ENCODE peak calls at places on chromosomes 2 and 18, in five cellular contexts. One of them, this sample, is unnamed. For H3K36me3, the result is how much of the 10 kb centered on the place peaks cover.

GRCh38 chr18:34970106-34970505 is 71.1 kb upstream of the MAPRE2 start:
- DNase-seq in endothelial cell of umbilical vein: no peak
- DNase-seq in aorta: no peak
- DNase-seq in CD8-positive, alpha-beta memory T cell: no peak
- DNase-seq in K562: no peak
- DNase-seq in this sample: no peak

GRCh38 chr2:239935789-239936758 is 89.1 kb downstream of the NDUFA10 start:
- DNase-seq in endothelial cell of umbilical vein: no peak
- DNase-seq in aorta: peak
- DNase-seq in CD8-positive, alpha-beta memory T cell: no peak
- DNase-seq in K562: no peak
- DNase-seq in this sample: no peak

GRCh38 chr2:132941296-132942020 is 271.5 kb upstream of the LYPD1 start:
- DNase-seq in endothelial cell of umbilical vein: no peak
- DNase-seq in aorta: no peak
- DNase-seq in CD8-positive, alpha-beta memory T cell: no peak
- DNase-seq in K562: no peak
- DNase-seq in this sample: no peak

GRCh38 chr2:238489431-238489830 is 62.7 kb downstream of the ASB1 start:
- DNase-seq in endothelial cell of umbilical vein: no peak
- DNase-seq in aorta: no peak
- DNase-seq in CD8-positive, alpha-beta memory T cell: no peak
- DNase-seq in K562: no peak
- DNase-seq in this sample: no peak

GRCh38 chr18:61474918-61475317 is 141.7 kb downstream of the CDH20 start:
- DNase-seq in endothelial cell of umbilical vein: no peak
- DNase-seq in aorta: no peak
- DNase-seq in CD8-positive, alpha-beta memory T cell: no peak
- DNase-seq in K562: no peak
- DNase-seq in this sample: no peak

GRCh38 chr2:953408-953807 is 2.8 kb downstream of the SNTG2 start:
- DNase-seq in endothelial cell of umbilical vein: no peak
- DNase-seq in aorta: no peak
- DNase-seq in CD8-positive, alpha-beta memory T cell: no peak
- DNase-seq in K562: no peak
- DNase-seq in this sample: no peak

GRCh38 chr2:16406497-16406896 is 259.1 kb downstream of the CYRIA start:
- DNase-seq in endothelial cell of umbilical vein: no peak
- DNase-seq in aorta: no peak
- DNase-seq in CD8-positive, alpha-beta memory T cell: no peak
- DNase-seq in K562: no peak
- DNase-seq in this sample: no peak

GRCh38 chr2:101704046-101704466 is 6.5 kb downstream of the MAP4K4 start:
- DNase-seq in endothelial cell of umbilical vein: peak
- DNase-seq in aorta: peak
- DNase-seq in CD8-positive, alpha-beta memory T cell: no peak
- DNase-seq in K562: no peak
- DNase-seq in this sample: no peak

GRCh38 chr2:143907801-143908200 is 612.1 kb downstream of the ZEB2 start:
- DNase-seq in endothelial cell of umbilical vein: no peak
- DNase-seq in aorta: no peak
- DNase-seq in CD8-positive, alpha-beta memory T cell: no peak
- DNase-seq in K562: no peak
- DNase-seq in this sample: no peak

GRCh38 chr2:8872821-8873432 is 35.5 kb upstream of the KIDINS220 start:
- DNase-seq in endothelial cell of umbilical vein: peak
- DNase-seq in aorta: no peak
- DNase-seq in CD8-positive, alpha-beta memory T cell: no peak
- DNase-seq in K562: peak
- DNase-seq in this sample: peak

GRCh38 chr18:22822841-22823508 is 110.2 kb upstream of the RBBP8 start:
- DNase-seq in endothelial cell of umbilical vein: no peak
- DNase-seq in aorta: no peak
- DNase-seq in CD8-positive, alpha-beta memory T cell: no peak
- DNase-seq in K562: no peak
- DNase-seq in this sample: no peak
- H3K4me3 ChIP-seq in endothelial cell of umbilical vein: no peak
- H3K4me3 ChIP-seq in aorta: no peak
- H3K4me3 ChIP-seq in CD8-positive, alpha-beta memory T cell: no peak
- H3K4me3 ChIP-seq in K562: no peak
- H3K4me3 ChIP-seq in this sample: no peak

DNA sequence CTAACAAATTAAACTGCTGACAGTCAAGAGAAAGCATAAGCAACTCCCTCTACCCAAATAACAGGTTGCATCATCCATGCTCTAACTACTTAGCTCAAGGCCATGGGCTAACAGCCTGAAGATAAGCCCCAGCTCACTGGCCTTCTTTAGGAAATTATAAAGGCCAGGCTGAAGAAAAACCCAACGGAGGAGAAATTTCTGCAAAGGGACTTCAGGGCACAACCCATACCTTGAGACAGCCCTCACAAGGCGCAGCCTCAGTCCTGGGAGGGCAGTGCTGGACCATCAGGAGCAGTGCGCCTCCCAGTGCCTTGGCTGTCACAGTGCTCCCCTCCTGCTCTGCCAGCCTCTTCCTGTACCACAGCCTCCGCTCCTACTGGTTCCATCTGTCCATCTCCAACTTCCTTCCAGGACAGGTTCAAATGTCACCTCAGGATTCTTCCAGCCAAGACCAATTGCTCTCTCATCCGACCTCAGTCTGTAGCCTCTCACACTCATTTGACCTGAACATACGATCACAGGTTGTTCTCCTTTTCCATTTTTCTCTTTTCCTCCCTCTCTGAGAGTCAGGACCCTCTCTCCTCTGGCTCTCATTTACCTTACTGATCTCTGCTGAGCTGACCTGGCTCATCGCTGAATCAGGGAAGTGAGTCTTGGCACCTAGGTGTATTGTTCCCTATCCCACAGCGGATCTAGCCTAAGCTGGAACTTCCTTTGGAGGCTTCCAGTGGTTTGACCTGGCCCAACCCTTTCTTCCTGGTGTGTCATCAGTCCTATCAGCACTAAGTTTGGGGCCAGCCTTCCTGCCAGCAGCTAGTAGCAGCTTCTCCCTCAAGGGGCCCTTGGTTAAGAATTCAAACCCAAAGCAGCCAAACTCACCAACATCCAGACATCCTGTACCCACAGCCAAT is 1.9 kb downstream of the MCFD2 start:
- DNase-seq in endothelial cell of umbilical vein: peak
- DNase-seq in aorta: no peak
- DNase-seq in CD8-positive, alpha-beta memory T cell: no peak
- DNase-seq in K562: peak
- DNase-seq in this sample: no peak
- H3K36me3 ChIP-seq in endothelial cell of umbilical vein: under half
- H3K36me3 ChIP-seq in aorta: under half
- H3K36me3 ChIP-seq in CD8-positive, alpha-beta memory T cell: under half
- H3K36me3 ChIP-seq in K562: under half
- H3K36me3 ChIP-seq in this sample: under half

DNA sequence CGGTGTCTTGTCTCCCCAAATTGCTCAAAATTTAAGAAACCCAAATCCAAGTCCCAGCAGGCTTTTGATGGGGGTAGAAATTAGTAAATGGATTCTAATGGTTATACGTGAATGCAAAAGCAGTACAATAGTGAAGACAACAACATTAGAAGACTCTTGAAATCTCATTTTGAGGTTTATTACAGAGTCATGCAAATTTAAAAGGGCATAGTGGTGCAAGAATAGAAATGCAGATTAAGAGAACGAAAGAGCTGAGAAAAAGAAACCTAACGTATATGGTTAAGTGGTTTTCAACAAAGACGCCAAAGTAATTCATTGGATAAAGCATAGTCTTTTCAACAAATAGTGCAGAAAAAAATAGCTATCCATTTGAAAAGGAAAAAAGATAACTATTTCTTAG is 33.2 kb upstream of the CXXC1 start:
- DNase-seq in endothelial cell of umbilical vein: no peak
- DNase-seq in aorta: no peak
- DNase-seq in CD8-positive, alpha-beta memory T cell: no peak
- DNase-seq in K562: no peak
- DNase-seq in this sample: no peak
- H3K4me3 ChIP-seq in endothelial cell of umbilical vein: no peak
- H3K4me3 ChIP-seq in aorta: no peak
- H3K4me3 ChIP-seq in CD8-positive, alpha-beta memory T cell: no peak
- H3K4me3 ChIP-seq in K562: no peak
- H3K4me3 ChIP-seq in this sample: no peak

GRCh38 chr2:24824071-24824588 is 30.9 kb downstream of the CENPO start:
- DNase-seq in endothelial cell of umbilical vein: no peak
- DNase-seq in aorta: no peak
- DNase-seq in CD8-positive, alpha-beta memory T cell: no peak
- DNase-seq in K562: no peak
- DNase-seq in this sample: peak

GRCh38 chr2:24820598-24821432 is 27.6 kb downstream of the CENPO start:
- DNase-seq in endothelial cell of umbilical vein: no peak
- DNase-seq in aorta: no peak
- DNase-seq in CD8-positive, alpha-beta memory T cell: no peak
- DNase-seq in K562: no peak
- DNase-seq in this sample: no peak

GRCh38 chr2:24821433-24821891 is 28.2 kb downstream of the CENPO start:
- DNase-seq in endothelial cell of umbilical vein: no peak
- DNase-seq in aorta: no peak
- DNase-seq in CD8-positive, alpha-beta memory T cell: no peak
- DNase-seq in K562: no peak
- DNase-seq in this sample: no peak

GRCh38 chr2:24820175-24820513 is 26.9 kb downstream of the CENPO start:
- DNase-seq in endothelial cell of umbilical vein: no peak
- DNase-seq in aorta: no peak
- DNase-seq in CD8-positive, alpha-beta memory T cell: no peak
- DNase-seq in K562: no peak
- DNase-seq in this sample: no peak

DNA sequence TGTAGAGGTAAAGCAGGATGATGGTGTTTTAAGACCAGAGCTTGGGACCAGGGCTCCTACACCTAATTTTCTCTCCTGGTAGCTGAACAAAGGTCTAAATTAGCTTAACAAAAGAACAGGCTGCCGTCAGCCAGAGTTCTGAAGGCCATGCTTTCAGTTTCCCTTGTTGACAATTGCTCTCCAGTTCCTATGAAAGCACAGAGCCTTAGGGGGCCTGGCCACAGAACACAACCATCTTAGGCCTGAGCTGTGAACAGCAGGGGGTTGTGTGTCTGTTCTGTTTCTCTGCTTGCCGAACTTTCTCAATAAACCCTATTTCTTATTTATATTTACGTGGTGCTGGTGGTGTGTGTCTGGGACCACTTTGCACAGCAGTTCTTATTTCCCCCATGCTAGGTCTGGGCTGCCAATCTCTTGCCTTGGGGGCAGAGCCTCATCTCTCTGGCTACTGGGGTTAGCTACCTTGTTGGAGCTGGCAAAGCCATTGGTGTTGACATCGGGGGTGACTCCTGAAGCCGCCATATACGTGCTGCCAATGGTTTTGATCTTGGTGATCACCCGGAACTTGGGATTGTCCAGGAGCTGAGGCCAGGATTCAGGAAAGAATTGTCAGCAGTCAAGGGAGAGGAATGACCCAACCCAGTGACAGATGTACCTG is 29.0 kb downstream of the CENPO start:
- DNase-seq in endothelial cell of umbilical vein: no peak
- DNase-seq in aorta: no peak
- DNase-seq in CD8-positive, alpha-beta memory T cell: no peak
- DNase-seq in K562: no peak
- DNase-seq in this sample: no peak
- H3K36me3 ChIP-seq in endothelial cell of umbilical vein: under half
- H3K36me3 ChIP-seq in aorta: under half
- H3K36me3 ChIP-seq in CD8-positive, alpha-beta memory T cell: under half
- H3K36me3 ChIP-seq in K562: half or more
- H3K36me3 ChIP-seq in this sample: under half

GRCh38 chr2:105235388-105236059 is 6.0 kb upstream of the GPR45 start:
- DNase-seq in endothelial cell of umbilical vein: peak
- DNase-seq in aorta: peak
- DNase-seq in CD8-positive, alpha-beta memory T cell: peak
- DNase-seq in K562: peak
- DNase-seq in this sample: peak

GRCh38 chr2:105239924-105240323 is 1.6 kb upstream of the GPR45 start:
- DNase-seq in endothelial cell of umbilical vein: no peak
- DNase-seq in aorta: no peak
- DNase-seq in CD8-positive, alpha-beta memory T cell: no peak
- DNase-seq in K562: no peak
- DNase-seq in this sample: no peak

GRCh38 chr2:105238664-105239240 is 2.8 kb upstream of the GPR45 start:
- DNase-seq in endothelial cell of umbilical vein: no peak
- DNase-seq in aorta: no peak
- DNase-seq in CD8-positive, alpha-beta memory T cell: no peak
- DNase-seq in K562: no peak
- DNase-seq in this sample: no peak

GRCh38 chr2:105237045-105237765 is 4.3 kb upstream of the GPR45 start:
- DNase-seq in endothelial cell of umbilical vein: peak
- DNase-seq in aorta: no peak
- DNase-seq in CD8-positive, alpha-beta memory T cell: no peak
- DNase-seq in K562: no peak
- DNase-seq in this sample: no peak

DNA sequence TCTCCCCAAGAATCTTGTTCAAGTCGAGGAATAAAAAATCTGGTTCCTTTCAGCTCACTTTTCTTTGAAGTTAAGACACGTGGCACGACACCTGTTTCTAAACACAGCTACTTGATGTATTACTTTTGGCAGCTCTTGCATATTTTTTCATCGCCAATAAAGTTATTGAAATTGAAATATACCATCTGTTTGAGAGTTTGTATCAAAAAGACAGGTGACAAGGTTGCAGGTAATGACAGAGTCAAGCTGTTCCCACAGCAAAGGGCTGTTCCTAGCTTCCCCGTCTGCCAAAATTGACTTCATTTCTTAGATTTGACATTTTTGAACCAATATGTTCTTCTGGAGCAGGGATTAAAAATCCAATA is 5.5 kb upstream of the GPR45 start:
- DNase-seq in endothelial cell of umbilical vein: no peak
- DNase-seq in aorta: no peak
- DNase-seq in CD8-positive, alpha-beta memory T cell: no peak
- DNase-seq in K562: no peak
- DNase-seq in this sample: no peak
- H3K4me3 ChIP-seq in endothelial cell of umbilical vein: no peak
- H3K4me3 ChIP-seq in aorta: no peak
- H3K4me3 ChIP-seq in CD8-positive, alpha-beta memory T cell: no peak
- H3K4me3 ChIP-seq in K562: no peak
- H3K4me3 ChIP-seq in this sample: no peak

DNA sequence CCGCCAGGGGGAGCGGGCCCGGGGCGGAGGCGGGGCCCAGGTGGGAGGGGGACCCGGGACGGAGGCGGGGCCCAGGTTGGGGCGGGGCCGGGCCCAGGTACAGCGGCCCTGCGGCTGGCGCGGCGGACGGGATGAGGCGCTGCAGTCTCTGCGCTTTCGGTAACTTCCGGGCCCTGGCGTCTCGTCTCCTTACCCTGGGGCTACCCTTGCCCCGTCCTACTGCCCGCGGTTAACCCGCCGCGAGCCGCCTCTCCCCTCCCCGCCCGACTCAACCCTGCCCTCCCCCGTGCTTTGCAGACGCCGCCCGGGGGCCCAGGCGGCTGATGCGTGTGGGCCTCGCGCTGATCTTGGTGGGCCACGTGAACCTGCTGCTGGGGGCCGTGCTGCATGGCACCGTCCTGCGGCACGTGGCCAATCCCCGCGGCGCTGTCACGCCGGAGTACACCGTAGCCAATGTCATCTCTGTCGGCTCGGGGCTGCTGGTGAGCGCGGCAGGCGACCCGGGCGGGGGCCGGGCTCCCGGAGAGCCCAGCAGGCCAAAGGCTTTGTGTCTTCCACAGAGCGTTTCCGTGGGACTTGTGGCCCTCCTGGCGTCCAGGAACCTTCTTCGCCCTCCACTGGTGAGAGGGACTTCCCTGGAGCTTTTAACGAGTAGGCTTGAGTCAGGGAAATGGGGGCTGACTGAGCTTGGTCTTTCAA is at the start of gene KRTCAP3:
- DNase-seq in endothelial cell of umbilical vein: no peak
- DNase-seq in aorta: no peak
- DNase-seq in CD8-positive, alpha-beta memory T cell: peak
- DNase-seq in K562: no peak
- DNase-seq in this sample: peak
- H3K36me3 ChIP-seq in endothelial cell of umbilical vein: under half
- H3K36me3 ChIP-seq in aorta: under half
- H3K36me3 ChIP-seq in CD8-positive, alpha-beta memory T cell: under half
- H3K36me3 ChIP-seq in K562: half or more
- H3K36me3 ChIP-seq in this sample: under half

GRCh38 chr18:3452750-3453539 is 3.0 kb downstream of the TGIF1 start:
- DNase-seq in endothelial cell of umbilical vein: peak
- DNase-seq in aorta: no peak
- DNase-seq in CD8-positive, alpha-beta memory T cell: no peak
- DNase-seq in K562: peak
- DNase-seq in this sample: no peak
- H3K4me3 ChIP-seq in endothelial cell of umbilical vein: peak
- H3K4me3 ChIP-seq in aorta: peak
- H3K4me3 ChIP-seq in CD8-positive, alpha-beta memory T cell: peak
- H3K4me3 ChIP-seq in K562: peak
- H3K4me3 ChIP-seq in this sample: peak